ENCODE peak calls at places on chromosome 12, in four cellular contexts. One of them, this sample, is unnamed.

GRCh38 chr12:82832981-82833380 is 146.3 kb downstream of the TMTC2 start:
- DNase-seq in esophagus squamous epithelium: no peak
- DNase-seq in fibroblast of the aortic adventitia: no peak
- DNase-seq in left lung: no peak
- DNase-seq in this sample: no peak

GRCh38 chr12:54650409-54650808 is 2.2 kb upstream of the DCD start:
- DNase-seq in esophagus squamous epithelium: no peak
- DNase-seq in fibroblast of the aortic adventitia: no peak
- DNase-seq in left lung: no peak
- DNase-seq in this sample: peak

GRCh38 chr12:129552996-129553750 is 350.7 kb downstream of the TMEM132D start:
- DNase-seq in left lung: no peak
- DNase-seq in esophagus squamous epithelium: no peak
- DNase-seq in fibroblast of the aortic adventitia: no peak
- DNase-seq in this sample: no peak

GRCh38 chr12:87467893-87468292 is 561.3 kb downstream of the C12orf50 start:
- DNase-seq in esophagus squamous epithelium: no peak
- DNase-seq in left lung: no peak
- DNase-seq in fibroblast of the aortic adventitia: no peak
- DNase-seq in this sample: no peak

GRCh38 chr12:48618541-48618940 is 48.7 kb upstream of the LALBA start:
- DNase-seq in fibroblast of the aortic adventitia: peak
- DNase-seq in left lung: no peak
- DNase-seq in esophagus squamous epithelium: no peak
- DNase-seq in this sample: peak

GRCh38 chr12:5258498-5258897 is 173.4 kb upstream of the NTF3 start:
- DNase-seq in fibroblast of the aortic adventitia: peak
- DNase-seq in esophagus squamous epithelium: no peak
- DNase-seq in left lung: no peak
- DNase-seq in this sample: peak

GRCh38 chr12:50102186-50102585 is 1.6 kb upstream of the GPD1 start:
- DNase-seq in fibroblast of the aortic adventitia: no peak
- DNase-seq in esophagus squamous epithelium: no peak
- DNase-seq in left lung: no peak
- DNase-seq in this sample: no peak

GRCh38 chr12:108399514-108399913 is 60.4 kb upstream of the CMKLR1 start:
- DNase-seq in esophagus squamous epithelium: no peak
- DNase-seq in fibroblast of the aortic adventitia: no peak
- DNase-seq in left lung: no peak
- DNase-seq in this sample: no peak

GRCh38 chr12:95674631-95675030 is 115.9 kb downstream of the NTN4 start:
- DNase-seq in left lung: no peak
- DNase-seq in esophagus squamous epithelium: no peak
- DNase-seq in fibroblast of the aortic adventitia: peak
- DNase-seq in this sample: no peak

GRCh38 chr12:70989232-70989631 is 68.7 kb upstream of the PTPRR start:
- DNase-seq in fibroblast of the aortic adventitia: peak
- DNase-seq in esophagus squamous epithelium: no peak
- DNase-seq in left lung: no peak
- DNase-seq in this sample: peak

GRCh38 chr12:25063873-25064598 is 115.1 kb upstream of the BCAT1 start:
- DNase-seq in esophagus squamous epithelium: no peak
- DNase-seq in left lung: no peak
- DNase-seq in fibroblast of the aortic adventitia: no peak
- DNase-seq in this sample: no peak
- H3K4me3 ChIP-seq in esophagus squamous epithelium: no peak
- H3K4me3 ChIP-seq in left lung: no peak
- H3K4me3 ChIP-seq in fibroblast of the aortic adventitia: no peak
- H3K4me3 ChIP-seq in this sample: no peak

DNA sequence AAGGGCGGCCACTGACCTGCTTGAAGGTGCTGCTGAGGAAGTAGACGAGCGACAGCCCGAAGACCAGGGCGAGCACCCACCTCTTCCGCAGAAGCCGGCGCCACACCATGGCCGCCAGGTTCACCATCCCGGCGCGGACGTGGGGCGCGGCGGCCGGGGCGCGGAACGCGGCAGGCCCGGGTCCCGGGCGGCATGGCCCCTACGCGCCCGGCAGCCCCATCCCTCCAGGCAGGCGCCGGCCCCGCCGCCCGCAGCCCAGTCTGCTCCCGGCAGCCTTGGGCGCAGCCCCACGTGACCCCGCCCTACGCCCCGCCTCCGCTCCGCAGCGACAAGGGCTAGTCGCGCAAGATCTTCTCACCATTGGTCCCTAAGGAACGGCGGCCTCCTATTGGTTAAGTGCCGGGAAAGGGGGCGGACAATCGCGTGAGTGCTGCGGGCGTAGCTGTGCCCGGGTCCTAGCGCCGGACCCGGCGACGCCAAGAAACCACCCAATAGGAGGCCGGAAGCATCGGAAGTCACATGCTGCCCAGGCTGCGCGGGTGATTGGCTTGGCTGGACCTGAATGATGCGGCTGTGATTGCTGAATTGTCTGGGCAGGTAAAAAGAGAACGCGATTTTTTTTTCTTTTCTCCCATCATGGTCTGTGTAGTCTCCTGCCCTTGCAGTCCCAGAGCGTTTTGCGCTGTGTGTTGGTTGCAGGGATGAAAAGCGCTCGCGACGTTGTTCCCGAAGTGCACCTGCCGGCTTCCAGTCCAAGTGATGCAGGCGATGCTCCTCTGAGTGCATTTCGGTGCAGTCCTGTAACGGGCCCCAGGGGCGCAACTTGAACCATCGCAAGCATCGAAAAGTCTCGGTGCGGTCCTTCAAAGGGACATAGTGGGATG is at the start of the genes RNFT2 and SPRING1:
- DNase-seq in left lung: peak
- DNase-seq in fibroblast of the aortic adventitia: peak
- DNase-seq in esophagus squamous epithelium: peak
- DNase-seq in this sample: peak
- TF ChIP-seq CTCF in left lung: no peak
- TF ChIP-seq CTCF in fibroblast of the aortic adventitia: no peak
- TF ChIP-seq CTCF in esophagus squamous epithelium: peak
- TF ChIP-seq CTCF in this sample: no peak

DNA sequence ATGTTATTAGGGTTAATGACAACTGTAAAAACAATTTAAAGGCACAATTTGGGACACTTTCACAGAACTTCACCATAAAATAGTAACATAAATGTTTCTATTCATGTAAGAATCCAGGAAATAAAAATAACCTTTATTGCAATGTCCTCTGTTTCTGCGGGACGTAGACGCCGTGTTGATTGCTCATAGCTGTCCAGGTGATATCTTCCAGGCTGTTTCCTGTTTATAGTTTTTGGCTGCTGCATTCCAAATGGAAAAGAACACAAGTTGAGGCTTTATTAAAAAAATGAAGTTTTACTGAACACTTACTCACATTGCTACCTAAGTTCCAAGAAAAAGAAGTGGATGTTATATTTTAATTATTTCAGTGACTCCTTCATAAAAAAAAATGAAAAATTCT is 58.6 kb downstream of the ABCC9 start:
- DNase-seq in esophagus squamous epithelium: no peak
- DNase-seq in left lung: no peak
- DNase-seq in fibroblast of the aortic adventitia: no peak
- DNase-seq in this sample: no peak
- H3K4me3 ChIP-seq in esophagus squamous epithelium: no peak
- H3K4me3 ChIP-seq in left lung: no peak
- H3K4me3 ChIP-seq in fibroblast of the aortic adventitia: no peak
- H3K4me3 ChIP-seq in this sample: no peak

GRCh38 chr12:66235626-66236281 is 46.7 kb downstream of the IRAK3 start:
- DNase-seq in left lung: no peak
- DNase-seq in esophagus squamous epithelium: no peak
- DNase-seq in fibroblast of the aortic adventitia: peak
- DNase-seq in this sample: no peak
- TF ChIP-seq CTCF in left lung: no peak
- TF ChIP-seq CTCF in esophagus squamous epithelium: no peak
- TF ChIP-seq CTCF in fibroblast of the aortic adventitia: peak
- TF ChIP-seq CTCF in this sample: no peak